ENCODE peak calls at places on chromosomes 2 and 18, in five cellular contexts. D is RPMI7951; L is HFFc6; I is GDM1; C is stimulated activated CD4-positive, alpha-beta T cell treated with anti-CD3 and anti-CD28 coated beads, Interleukin-1b, Interleukin-23, amount 100 ng/mL, for 48 hours. W is an unnamed sample.

GRCh38 chr18:74402806-74403433 is 54.2 kb downstream of the DIPK1C start:
- DNase-seq in D (no peak), L (no peak), I (no peak), C (no peak), W (no peak)

GRCh38 chr18:58378411-58378820 is 250.5 kb downstream of the ALPK2 start:
- DNase-seq in D (no peak), L (no peak), I (no peak), C (no peak), W (no peak)

GRCh38 chr2:212337036-212337435 is 201.6 kb downstream of the ERBB4 start:
- DNase-seq in D (no peak), L (no peak), I (no peak), C (no peak), W (peak; percentile 78)

GRCh38 chr2:216074794-216075193 is 6.8 kb downstream of the PECR start:
- DNase-seq in D (peak; percentile 18), L (no peak), I (no peak), C (no peak), W (peak; percentile 79)

GRCh38 chr2:20182241-20182931 is 42.5 kb downstream of the SDC1 start:
- DNase-seq in D (peak; percentile 88), L (peak; percentile 86), I (no peak), C (no peak), W (no peak)

GRCh38 chr2:53787911-53788289 is 1.1 kb downstream of the ERLEC1 start:
- DNase-seq in D (peak; percentile 11), L (no peak), I (no peak), C (no peak), W (no peak)

GRCh38 chr2:216619411-216620393 is 13.5 kb upstream of the IGFBP2 start:
- DNase-seq in D (no peak), L (no peak), I (no peak), C (peak; percentile 10), W (no peak)

GRCh38 chr2:27960237-27960912 is 69.8 kb downstream of the BABAM2 start:
- DNase-seq in D (peak; percentile 96), L (peak; percentile 81), I (no peak), C (peak; percentile 11), W (peak; percentile 83)

GRCh38 chr2:23628926-23629325 is 243.9 kb downstream of the KLHL29 start:
- DNase-seq in D (no peak), L (no peak), I (no peak), C (no peak), W (no peak)

GRCh38 chr2:234426616-234427015 is 70.3 kb downstream of the ARL4C start:
- DNase-seq in D (no peak), L (no peak), I (no peak), C (no peak), W (no peak)

GRCh38 chr2:28452534-28453081 is 43.3 kb upstream of the PLB1 start:
- DNase-seq in D (peak; percentile 47), L (peak; percentile 21), I (peak; percentile 40), C (peak; percentile 81), W (peak; percentile 10)

W was measured in foreskin melanocyte.